ENCODE peak calls at places on chromosomes 1 and 21, in seven cellular contexts. R is NCI-H1105, G is NCI-H1417, O is fibroblast of lung, W is posterior cingulate gyrus, Q is progenitor cell of endocrine pancreas, E is ascending aorta. C is an unnamed sample.

GRCh38 chr1:59673575-59674467 is 140.9 kb upstream of the HOOK1 start:
- DNase-seq in R (no peak), W (no peak), O (no peak), Q (no peak), G (no peak), E (no peak), C (no peak)

GRCh38 chr1:153389978-153390879 is 644 bp downstream of the S100A8 start:
- DNase-seq in W (no peak), R (no peak), E (no peak), O (no peak), G (no peak), Q (no peak), C (no peak)

GRCh38 chr1:45906883-45907282 is 103.5 kb downstream of the MAST2 start:
- DNase-seq in Q (no peak), W (no peak), G (no peak), E (no peak), R (no peak), O (no peak), C (no peak)

GRCh38 chr1:150974580-150975478 is at the start of gene CERS2:
- DNase-seq in Q (peak; percentile 71), O (peak; percentile 75), W (peak; percentile 79), G (peak; percentile 94), R (peak; percentile 69), E (no peak), C (peak; percentile 89)

GRCh38 chr1:169915150-169915549 is 21.5 kb upstream of the SCYL3 start:
- DNase-seq in R (no peak), G (no peak), Q (no peak), W (no peak), E (no peak), O (no peak), C (no peak)

GRCh38 chr1:54716299-54717047 is 812 bp downstream of the TTC4 start:
- DNase-seq in E (no peak), W (no peak), Q (no peak), G (no peak), R (no peak), O (peak; percentile 49), C (no peak)

GRCh38 chr1:151058682-151059341 is 610 bp downstream of the CDC42SE1 start:
- DNase-seq in Q (peak; percentile 63), W (peak; percentile 20), R (peak; percentile 85), O (peak; percentile 27), G (no peak), E (no peak), C (peak; percentile 49)

GRCh38 chr1:118786454-118787155 is 201.5 kb downstream of the TBX15 start:
- DNase-seq in W (no peak), E (no peak), O (no peak), G (no peak), Q (no peak), R (no peak), C (peak; percentile 50)

GRCh38 chr21:14070049-14070893 is 140.5 kb downstream of the LIPI start:
- DNase-seq in O (no peak), G (no peak), Q (no peak), W (no peak), R (no peak), E (no peak), C (no peak)

GRCh38 chr21:38945536-38946245 is 140.0 kb downstream of the ETS2 start:
- DNase-seq in E (no peak), W (no peak), R (peak; percentile 29), O (peak; percentile 59), Q (no peak), G (peak; percentile 33), C (no peak)

GRCh38 chr1:214923516-214923915 is 159.0 kb upstream of the KCNK2 start:
- DNase-seq in E (no peak), Q (no peak), W (no peak), G (no peak), R (no peak), O (no peak), C (no peak)

GRCh38 chr1:3668585-3669300 is 16.4 kb downstream of the TP73 start:
- DNase-seq in W (peak; percentile 42), E (no peak), O (peak; percentile 15), R (peak; percentile 95), G (peak; percentile 74), Q (peak; percentile 50), C (no peak)

GRCh38 chr1:65079941-65080340 is 68.1 kb upstream of the AK4 start:
- DNase-seq in R (no peak), Q (no peak), G (no peak), E (no peak), O (peak; percentile 21), W (no peak), C (no peak)

GRCh38 chr1:9239622-9240401 is 5.2 kb downstream of the H6PD start:
- DNase-seq in G (no peak), R (no peak), W (no peak), Q (no peak), O (peak; percentile 60), E (no peak), C (no peak)

GRCh38 chr1:203985044-203985443 is 87.9 kb upstream of the SOX13 start:
- DNase-seq in G (no peak), R (no peak), O (no peak), Q (no peak), E (no peak), W (no peak), C (no peak)

GRCh38 chr1:22652881-22653316 is at the start of gene C1QB:
- DNase-seq in O (no peak), Q (no peak), W (peak; percentile 29), R (no peak), E (peak; percentile 38), G (no peak), C (no peak)

GRCh38 chr1:201110616-201111015 is 1.6 kb downstream of the CACNA1S start:
- DNase-seq in E (no peak), G (no peak), O (no peak), W (no peak), Q (no peak), R (no peak), C (no peak)

GRCh38 chr21:42258885-42259407 is 40.0 kb downstream of the ABCG1 start:
- DNase-seq in W (peak; percentile 72), G (no peak), R (no peak), E (no peak), Q (no peak), O (no peak), C (no peak)

GRCh38 chr1:3695326-3696217 is 43.3 kb downstream of the TP73 start:
- DNase-seq in W (peak; percentile 75), Q (peak; percentile 55), O (peak; percentile 8), G (peak; percentile 40), E (no peak), R (no peak), C (peak; percentile 81)

GRCh38 chr1:8482844-8483436 is 165.0 kb downstream of the SLC45A1 start:
- DNase-seq in O (peak; percentile 41), Q (no peak), E (no peak), R (no peak), G (no peak), W (no peak), C (no peak)

GRCh38 chr21:45093064-45093532 is 18.7 kb downstream of the ADARB1 start:
- DNase-seq in Q (no peak), W (no peak), G (no peak), E (no peak), O (no peak), R (no peak), C (no peak)

GRCh38 chr1:17369466-17369865 is 2.5 kb upstream of the PADI6 start:
- DNase-seq in E (no peak), O (no peak), G (no peak), W (no peak), R (no peak), Q (no peak), C (no peak)

GRCh38 chr1:219771039-219771438 is 157.3 kb downstream of the SLC30A10 start:
- DNase-seq in O (peak; percentile 95), R (no peak), W (no peak), E (no peak), Q (no peak), G (no peak), C (no peak)

GRCh38 chr1:55580845-55581332 is 365.7 kb upstream of the USP24 start:
- DNase-seq in R (no peak), W (no peak), Q (no peak), G (no peak), E (no peak), O (peak; percentile 77), C (no peak)

GRCh38 chr1:17347769-17348592 is 24.0 kb upstream of the PADI6 start:
- DNase-seq in W (no peak), R (no peak), Q (no peak), E (no peak), G (no peak), O (peak; percentile 19), C (no peak)

GRCh38 chr21:26597981-26598380 is 24.9 kb upstream of the CYYR1 start:
- DNase-seq in G (no peak), O (no peak), E (no peak), Q (no peak), R (no peak), W (no peak), C (no peak)

GRCh38 chr21:46203203-46203600 is 18.9 kb upstream of the SPATC1L start:
- DNase-seq in E (no peak), Q (no peak), O (no peak), W (no peak), G (no peak), R (no peak), C (no peak)

GRCh38 chr1:20614130-20614579 is 19.1 kb upstream of the PINK1 start:
- DNase-seq in Q (no peak), E (no peak), G (no peak), W (no peak), R (no peak), O (no peak), C (no peak)

GRCh38 chr1:226627924-226628623 is 79.5 kb downstream of the STUM start:
- DNase-seq in Q (no peak), E (peak; percentile 6), R (no peak), G (no peak), W (no peak), O (no peak), C (no peak)

GRCh38 chr1:159509440-159510222 is 26.2 kb downstream of the OR10J5 start:
- DNase-seq in G (no peak), Q (no peak), E (no peak), O (no peak), R (no peak), W (no peak), C (no peak)

GRCh38 chr1:43705982-43706597 is 1.2 kb upstream of the ST3GAL3 start:
- DNase-seq in Q (no peak), R (no peak), W (no peak), O (no peak), G (no peak), E (no peak), C (peak; percentile 62)

GRCh38 chr1:5514519-5515183 is 477.6 kb downstream of the NPHP4 start:
- DNase-seq in W (peak; percentile 83), O (peak; percentile 25), Q (peak; percentile 73), E (no peak), R (peak; percentile 72), G (peak; percentile 61), C (peak; percentile 88)

GRCh38 chr1:6466023-6466422 is at the start of gene TNFRSF25:
- DNase-seq in Q (no peak), E (no peak), W (no peak), R (no peak), G (no peak), O (no peak), C (no peak)

GRCh38 chr1:25469177-25469576 is 38.5 kb downstream of the MACO1 start:
- DNase-seq in Q (no peak), R (no peak), W (no peak), O (peak; percentile 27), G (no peak), E (no peak), C (no peak)

GRCh38 chr1:198686069-198686728 is 47.4 kb downstream of the PTPRC start:
- DNase-seq in O (peak; percentile 72), Q (no peak), E (no peak), W (no peak), G (peak; percentile 28), R (peak; percentile 40), C (peak; percentile 80)

GRCh38 chr1:47252369-47252768 is 20.3 kb upstream of the TAL1 start:
- DNase-seq in Q (no peak), O (no peak), W (no peak), E (no peak), G (no peak), R (no peak), C (no peak)

GRCh38 chr1:202643397-202644218 is 66.6 kb downstream of the SYT2 start:
- DNase-seq in W (no peak), O (no peak), Q (no peak), G (no peak), R (no peak), E (no peak), C (no peak)

GRCh38 chr1:220701974-220702373 is 11.8 kb downstream of the C1orf115 start:
- DNase-seq in O (no peak), G (no peak), Q (no peak), E (no peak), R (no peak), W (no peak), C (peak; percentile 85)